ENCODE peak calls at places on chromosome X, in ten cellular contexts. I, Z, C, J, X, N, V, M, O and B are unnamed samples.

GRCh38 chrX:56314334-56314733 is 82.2 kb downstream of the KLF8 start:
- DNase-seq in V (no peak), O (no peak), C (no peak), I (no peak), X (no peak), J (no peak), N (no peak), Z (no peak), M (no peak), B (no peak)

GRCh38 chrX:84186603-84187358 is 1.2 kb downstream of the RPS6KA6 start:
- DNase-seq in O (peak), I (no peak), M (peak), X (no peak), Z (no peak), C (no peak), J (no peak), N (no peak), V (no peak), B (no peak)

GRCh38 chrX:44080083-44080482 is 106.9 kb upstream of the NDP start:
- DNase-seq in X (no peak), M (no peak), O (no peak), V (no peak), N (no peak), J (no peak), C (no peak), Z (no peak), I (no peak), B (no peak)

GRCh38 chrX:108224727-108225455 is 133.3 kb downstream of the ATG4A start:
- DNase-seq in O (peak), C (no peak), Z (peak), N (peak), J (no peak), X (peak), V (peak), I (peak), M (peak), B (no peak)

GRCh38 chrX:50707376-50707775 is 106.6 kb downstream of the SHROOM4 start:
- DNase-seq in C (no peak), J (no peak), Z (no peak), X (no peak), V (no peak), O (peak), N (no peak), I (no peak), M (peak), B (no peak)

GRCh38 chrX:3393581-3394111 is 47.2 kb upstream of the MXRA5 start:
- DNase-seq in M (no peak), V (peak), X (peak), J (no peak), N (peak), C (no peak), I (peak), O (peak), Z (no peak), B (peak)

GRCh38 chrX:100743009-100743615 is 11.2 kb upstream of the SYTL4 start:
- DNase-seq in N (peak), V (no peak), Z (no peak), O (peak), M (no peak), J (no peak), C (no peak), X (peak), I (no peak), B (no peak)

GRCh38 chrX:12999422-12999821 is 24.5 kb downstream of the TMSB4X start:
- DNase-seq in O (no peak), Z (no peak), I (no peak), X (no peak), M (no peak), J (no peak), C (no peak), N (no peak), V (no peak), B (no peak)

GRCh38 chrX:13661735-13662536 is 9.0 kb downstream of the TCEANC start:
- DNase-seq in O (no peak), X (no peak), M (no peak), C (no peak), V (no peak), J (no peak), Z (no peak), N (no peak), I (no peak), B (no peak)

GRCh38 chrX:1727531-1728027 is 112.7 kb downstream of the ASMT start:
- DNase-seq in M (peak), C (no peak), V (no peak), I (no peak), X (peak), O (no peak), Z (no peak), N (no peak), J (peak), B (no peak)

GRCh38 chrX:40299502-40300118 is 201.9 kb upstream of the BCOR start:
- DNase-seq in Z (no peak), I (no peak), V (no peak), N (no peak), C (no peak), J (no peak), O (no peak), X (no peak), M (no peak), B (no peak)

GRCh38 chrX:18146954-18147353 is 73.7 kb downstream of the BEND2 start:
- DNase-seq in X (peak), J (no peak), O (no peak), M (peak), I (peak), Z (no peak), N (peak), C (no peak), V (peak), B (no peak)

GRCh38 chrX:103407776-103408175 is 31.4 kb downstream of the BEX3 start:
- DNase-seq in V (no peak), I (no peak), Z (no peak), N (no peak), C (no peak), X (no peak), O (no peak), M (no peak), J (no peak), B (no peak)

GRCh38 chrX:103797691-103798090 is 21.1 kb downstream of the PLP1 start:
- DNase-seq in J (no peak), C (no peak), V (no peak), Z (no peak), X (peak), N (no peak), I (no peak), O (no peak), M (peak), B (no peak)

GRCh38 chrX:48598645-48599044 is 1.4 kb downstream of the WDR13 start:
- DNase-seq in I (no peak), N (no peak), V (no peak), X (no peak), J (no peak), O (no peak), C (no peak), M (no peak), Z (no peak), B (no peak)

GRCh38 chrX:41382699-41383645 is 49.0 kb downstream of the DDX3X start:
- DNase-seq in M (peak), C (no peak), X (peak), O (no peak), J (no peak), V (peak), Z (no peak), I (no peak), N (peak), B (peak)

GRCh38 chrX:84187501-84188319 is at the start of gene RPS6KA6:
- DNase-seq in I (no peak), M (peak), J (no peak), C (no peak), N (peak), O (peak), Z (no peak), X (peak), V (peak), B (no peak)

GRCh38 chrX:21926527-21927278 is 13.8 kb upstream of the SMS start:
- DNase-seq in J (no peak), C (peak), Z (peak), X (peak), M (peak), N (peak), I (peak), O (peak), V (peak), B (peak)

GRCh38 chrX:25531096-25531495 is 515.3 kb upstream of the ARX start:
- DNase-seq in V (peak), X (no peak), J (no peak), O (no peak), Z (no peak), N (peak), I (no peak), M (no peak), C (no peak), B (no peak)

GRCh38 chrX:41452972-41453371 is 5.8 kb downstream of the NYX start:
- DNase-seq in C (no peak), V (peak), I (peak), O (no peak), X (peak), M (no peak), J (no peak), Z (no peak), N (peak), B (peak)

GRCh38 chrX:3520987-3521875 is 174.8 kb upstream of the MXRA5 start:
- DNase-seq in C (no peak), M (no peak), Z (no peak), X (peak), J (no peak), V (peak), N (peak), I (no peak), O (no peak), B (no peak)

GRCh38 chrX:21723814-21724213 is 34.1 kb downstream of the SMPX start:
- DNase-seq in O (no peak), I (no peak), V (no peak), Z (no peak), X (no peak), M (no peak), J (no peak), C (no peak), N (no peak), B (no peak)

GRCh38 chrX:20053537-20053936 is 62.7 kb upstream of the BCLAF3 start:
- DNase-seq in Z (no peak), V (no peak), I (no peak), X (no peak), J (no peak), O (no peak), C (no peak), M (no peak), N (no peak), B (no peak)

GRCh38 chrX:154918060-154918483 is 31.9 kb downstream of the F8A1 start:
- DNase-seq in I (peak), X (peak), C (peak), Z (peak), M (peak), N (peak), J (peak), O (peak), V (peak), B (peak)

GRCh38 chrX:44580466-44580865 is 37.8 kb upstream of the FUNDC1 start:
- DNase-seq in M (peak), X (peak), N (peak), V (peak), Z (no peak), J (no peak), I (peak), O (no peak), C (peak), B (peak)

GRCh38 chrX:96027363-96027894 is 657.2 kb upstream of the DIAPH2 start:
- DNase-seq in C (no peak), J (no peak), M (no peak), Z (no peak), I (no peak), N (peak), O (no peak), X (no peak), V (no peak), B (peak)

GRCh38 chrX:130770615-130771014 is 132.4 kb downstream of the ENOX2 start:
- DNase-seq in I (peak), O (peak), V (peak), M (peak), J (no peak), N (peak), X (peak), Z (no peak), C (peak), B (peak)

GRCh38 chrX:24260827-24261550 is 52.9 kb downstream of the SUPT20HL2 start:
- DNase-seq in N (peak), V (peak), I (no peak), J (peak), X (peak), M (no peak), O (peak), Z (no peak), C (no peak), B (no peak)

DNA sequence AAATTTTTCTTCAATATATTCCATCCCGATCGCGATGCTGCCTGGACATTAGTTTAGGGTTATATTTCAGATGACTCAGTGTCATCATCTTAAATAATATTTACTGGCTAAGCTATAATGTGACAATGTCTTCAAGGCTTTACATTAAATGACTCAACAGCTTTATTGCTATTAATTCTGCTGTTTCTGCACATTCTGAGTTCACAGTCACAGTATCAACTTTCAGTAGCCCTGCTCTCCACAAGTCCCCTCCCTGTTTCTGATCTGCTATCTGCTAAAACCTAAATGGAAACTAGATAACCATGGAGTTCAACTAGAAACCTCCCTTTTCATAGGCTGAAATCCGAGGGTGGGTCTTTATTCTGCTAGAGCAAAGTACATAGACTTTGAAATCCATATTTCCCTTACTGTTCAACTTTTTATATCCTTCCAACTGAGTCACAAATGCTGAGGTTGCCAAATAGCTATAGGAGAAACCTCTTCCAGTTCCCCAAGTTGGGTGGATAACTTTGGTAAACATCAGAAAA is 5.4 kb upstream of the ACE2 start:
- DNase-seq in V (no peak), O (no peak), Z (no peak), X (no peak), M (peak), C (no peak), I (no peak), N (no peak), J (no peak), B (no peak)
- H3K4me3 ChIP-seq in V (no peak), O (no peak), Z (no peak), X (no peak), M (peak), C (no peak), I (no peak), N (no peak), J (no peak), B (no peak)

GRCh38 chrX:37817579-37817978 is 29.8 kb downstream of the DYNLT3 start:
- DNase-seq in C (no peak), M (no peak), J (no peak), V (no peak), O (no peak), N (no peak), Z (no peak), X (no peak), I (no peak), B (no peak)
- H3K4me3 ChIP-seq in C (no peak), M (no peak), J (no peak), V (no peak), O (no peak), N (no peak), Z (no peak), X (no peak), I (no peak), B (no peak)

DNA sequence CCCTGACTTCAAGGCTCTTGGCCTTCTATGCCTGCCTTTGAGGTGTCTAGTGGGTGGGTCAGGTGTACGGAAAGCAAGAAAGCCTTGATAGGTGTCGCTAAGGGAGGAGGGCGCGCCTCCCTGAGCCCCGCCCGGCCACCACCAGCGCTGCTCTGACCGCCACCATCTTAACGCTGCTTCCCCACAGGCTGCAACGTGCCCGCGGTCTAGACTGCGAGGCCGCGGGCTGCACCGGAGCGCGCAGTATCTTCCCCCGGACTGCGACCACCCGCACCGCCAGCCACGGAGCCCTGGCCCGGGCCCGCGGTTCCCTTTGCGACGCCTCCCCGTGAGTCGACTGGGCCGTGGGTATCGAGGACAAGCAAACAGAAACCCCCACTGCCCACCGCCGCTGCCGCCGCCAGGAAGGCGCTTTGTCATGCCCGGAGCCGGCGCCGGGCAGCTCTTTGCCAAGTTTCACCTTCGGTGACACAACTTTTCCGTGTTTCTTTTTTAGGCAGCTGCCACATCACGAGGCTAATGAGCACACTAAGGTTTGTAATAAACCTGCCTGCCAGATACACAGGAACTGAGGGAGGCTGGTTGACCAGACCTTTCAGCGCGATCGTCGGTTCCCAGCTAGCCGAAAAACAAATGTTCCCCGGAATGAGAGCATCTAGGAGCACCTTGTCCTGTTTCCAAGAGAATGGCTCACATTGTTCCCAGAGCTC is 335.8 kb upstream of the F9 start:
- DNase-seq in J (no peak), O (no peak), X (peak), C (no peak), Z (no peak), V (no peak), N (peak), M (peak), I (no peak), B (no peak)
- H3K4me3 ChIP-seq in J (peak), O (no peak), X (peak), C (no peak), Z (peak), V (peak), N (peak), M (peak), I (peak), B (peak)

GRCh38 chrX:54358424-54359211 is 772 bp upstream of the WNK3 start:
- DNase-seq in O (peak), I (peak), M (no peak), N (peak), J (no peak), X (peak), C (no peak), Z (no peak), V (peak), B (peak)
- H3K4me3 ChIP-seq in O (peak), I (peak), M (peak), N (peak), J (peak), X (peak), C (peak), Z (peak), V (peak), B (peak)

GRCh38 chrX:11664211-11664888 is 1.4 kb downstream of the ARHGAP6 start:
- DNase-seq in Z (no peak), N (no peak), V (peak), J (no peak), M (no peak), O (no peak), X (peak), C (no peak), I (no peak), B (no peak)

GRCh38 chrX:11667286-11667685 is 1.6 kb upstream of the ARHGAP6 start:
- DNase-seq in V (no peak), X (no peak), C (no peak), Z (peak), M (no peak), N (no peak), I (no peak), O (no peak), J (no peak), B (no peak)

GRCh38 chrX:11663875-11664210 is 1.9 kb downstream of the ARHGAP6 start:
- DNase-seq in J (no peak), Z (no peak), O (no peak), X (no peak), V (no peak), N (peak), C (no peak), I (no peak), M (no peak), B (no peak)

GRCh38 chrX:11665144-11666040 is at the start of gene ARHGAP6:
- DNase-seq in V (peak), I (no peak), O (peak), Z (no peak), C (no peak), X (peak), J (no peak), M (peak), N (peak), B (no peak)

DNA sequence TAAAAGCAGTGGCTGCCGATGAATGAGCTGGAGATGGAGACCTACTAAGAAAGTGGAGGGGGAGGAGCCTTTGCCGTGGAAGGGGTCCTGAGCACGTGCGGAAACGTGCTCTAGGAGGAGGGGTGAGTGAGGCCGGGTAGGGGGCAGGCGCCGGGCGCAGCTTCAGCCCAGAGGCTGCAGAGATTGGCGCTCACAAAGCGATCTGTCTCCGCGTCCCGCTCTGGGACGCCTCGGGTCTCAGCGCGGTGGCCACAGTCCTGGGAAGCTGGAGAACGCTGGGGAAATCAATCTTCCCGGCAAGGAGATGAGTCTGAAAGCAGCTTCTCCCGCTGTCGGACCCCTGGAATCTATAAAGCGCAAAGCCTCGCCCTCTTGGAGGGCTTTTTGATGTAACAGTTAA is 460 bp upstream of the ARHGAP6 start:
- DNase-seq in I (no peak), M (no peak), C (no peak), Z (no peak), O (no peak), N (no peak), V (peak), X (no peak), J (no peak), B (no peak)
- H3K4me3 ChIP-seq in I (peak), M (no peak), C (no peak), Z (peak), O (no peak), N (peak), V (peak), X (peak), J (peak), B (peak)

DNA sequence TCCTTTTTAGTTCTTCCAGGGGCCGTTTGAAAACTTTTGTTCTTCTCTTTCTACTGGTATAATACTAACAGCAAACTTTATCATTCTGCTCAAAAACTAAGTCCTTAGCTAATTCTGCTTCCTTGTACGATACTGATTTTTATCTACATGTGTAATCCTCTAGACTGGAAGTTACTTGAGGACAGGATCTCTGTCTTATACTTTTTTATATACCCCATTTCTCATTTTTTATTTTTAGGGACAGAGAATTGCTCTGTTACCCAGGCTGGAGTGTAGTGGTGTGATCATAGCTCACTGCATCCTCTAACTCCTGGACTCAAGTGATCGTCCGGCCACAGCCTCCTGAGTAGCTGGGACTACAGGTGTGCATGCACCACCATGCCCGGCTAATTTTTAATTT is 2.2 kb downstream of the COX7B start:
- DNase-seq in M (no peak), O (no peak), C (no peak), X (no peak), N (no peak), Z (no peak), I (no peak), V (no peak), J (no peak), B (no peak)
- H3K4me3 ChIP-seq in M (peak), O (no peak), C (no peak), X (no peak), N (no peak), Z (peak), I (no peak), V (no peak), J (peak), B (no peak)